ENCODE peak calls at places on chromosome 21, in four cellular contexts. G, J, Y and U are unnamed samples.

GRCh38 chr21:42666023-42666747 is 12.8 kb downstream of the PDE9A start:
- DNase-seq in G (no peak), J (no peak), Y (no peak), U (no peak)

GRCh38 chr21:37748351-37748750 is 167.9 kb downstream of the KCNJ6 start:
- DNase-seq in G (no peak), J (no peak), Y (no peak), U (no peak)

GRCh38 chr21:22490044-22490443 is 1491.8 kb downstream of the NCAM2 start:
- DNase-seq in G (no peak), J (no peak), Y (no peak), U (no peak)

GRCh38 chr21:42373181-42373907 is 7.0 kb upstream of the TFF1 start:
- DNase-seq in G (no peak), J (no peak), Y (no peak), U (no peak)

GRCh38 chr21:37445228-37445627 is 78.7 kb downstream of the DYRK1A start:
- DNase-seq in G (peak), J (no peak), Y (no peak), U (no peak)

GRCh38 chr21:26570203-26570602 is 2.9 kb downstream of the CYYR1 start:
- DNase-seq in G (no peak), J (no peak), Y (no peak), U (no peak)

GRCh38 chr21:38322551-38322950 is 65.8 kb downstream of the KCNJ15 start:
- DNase-seq in G (no peak), J (no peak), Y (peak), U (no peak)

GRCh38 chr21:9837946-9838801 is 683.2 kb upstream of the TPTE start:
- DNase-seq in G (no peak), J (no peak), Y (no peak), U (no peak)

GRCh38 chr21:46188226-46189212 is 4.3 kb upstream of the SPATC1L start:
- DNase-seq in G (peak), J (no peak), Y (peak), U (peak)

GRCh38 chr21:40049031-40049958 is 182.1 kb downstream of the PCP4 start:
- DNase-seq in G (no peak), J (peak), Y (peak), U (no peak)

GRCh38 chr21:36718951-36719501 is 20.1 kb downstream of the SIM2 start:
- DNase-seq in G (no peak), J (no peak), Y (no peak), U (no peak)

GRCh38 chr21:46038871-46039397 is 57.4 kb downstream of the COL6A1 start:
- DNase-seq in G (peak), J (no peak), Y (peak), U (peak)

GRCh38 chr21:26846036-26846931 is 1.1 kb upstream of the ADAMTS1 start:
- DNase-seq in G (peak), J (peak), Y (peak), U (peak)

GRCh38 chr21:42349420-42350075 is 1.2 kb downstream of the TFF2 start:
- DNase-seq in G (no peak), J (no peak), Y (no peak), U (no peak)

GRCh38 chr21:37484535-37485474 is 118.2 kb downstream of the DYRK1A start:
- DNase-seq in G (no peak), J (no peak), Y (no peak), U (no peak)

GRCh38 chr21:46059195-46059594 is 38.7 kb upstream of the COL6A2 start:
- DNase-seq in G (no peak), J (no peak), Y (no peak), U (no peak)

GRCh38 chr21:36209626-36210171 is 53.1 kb downstream of the DOP1B start:
- DNase-seq in G (peak), J (peak), Y (peak), U (peak)

GRCh38 chr21:42590431-42591131 is 62.8 kb upstream of the PDE9A start:
- DNase-seq in G (no peak), J (no peak), Y (no peak), U (no peak)

GRCh38 chr21:28018741-28019669 is 973.7 kb downstream of the LTN1 start:
- DNase-seq in G (no peak), J (peak), Y (no peak), U (no peak)
- TF ChIP-seq CTCF in G (no peak), J (peak), Y (peak), U (peak)

GRCh38 chr21:31064803-31065202 is 26.5 kb upstream of the KRTAP19-8 start:
- DNase-seq in G (no peak), J (no peak), Y (no peak), U (no peak)
- H3K4me3 ChIP-seq in G (no peak), J (no peak), Y (no peak), U (no peak)

GRCh38 chr21:15036189-15036588 is 28.6 kb downstream of the NRIP1 start:
- DNase-seq in G (no peak), J (no peak), Y (no peak), U (no peak)

GRCh38 chr21:15039607-15040299 is 25.0 kb downstream of the NRIP1 start:
- DNase-seq in G (no peak), J (no peak), Y (no peak), U (no peak)

GRCh38 chr21:15037894-15038293 is 26.9 kb downstream of the NRIP1 start:
- DNase-seq in G (no peak), J (no peak), Y (no peak), U (no peak)

GRCh38 chr21:15034126-15034848 is 30.5 kb downstream of the NRIP1 start:
- DNase-seq in G (peak), J (peak), Y (peak), U (no peak)

GRCh38 chr21:15037095-15037730 is 27.6 kb downstream of the NRIP1 start:
- DNase-seq in G (no peak), J (no peak), Y (no peak), U (no peak)
- TF ChIP-seq CTCF in G (no peak), J (no peak), Y (no peak), U (no peak)

GRCh38 chr21:29077651-29078090 is 4.2 kb upstream of the CCT8 start:
- DNase-seq in G (peak), J (no peak), Y (peak), U (no peak)
- H3K4me3 ChIP-seq in G (peak), J (no peak), Y (peak), U (peak)

DNA sequence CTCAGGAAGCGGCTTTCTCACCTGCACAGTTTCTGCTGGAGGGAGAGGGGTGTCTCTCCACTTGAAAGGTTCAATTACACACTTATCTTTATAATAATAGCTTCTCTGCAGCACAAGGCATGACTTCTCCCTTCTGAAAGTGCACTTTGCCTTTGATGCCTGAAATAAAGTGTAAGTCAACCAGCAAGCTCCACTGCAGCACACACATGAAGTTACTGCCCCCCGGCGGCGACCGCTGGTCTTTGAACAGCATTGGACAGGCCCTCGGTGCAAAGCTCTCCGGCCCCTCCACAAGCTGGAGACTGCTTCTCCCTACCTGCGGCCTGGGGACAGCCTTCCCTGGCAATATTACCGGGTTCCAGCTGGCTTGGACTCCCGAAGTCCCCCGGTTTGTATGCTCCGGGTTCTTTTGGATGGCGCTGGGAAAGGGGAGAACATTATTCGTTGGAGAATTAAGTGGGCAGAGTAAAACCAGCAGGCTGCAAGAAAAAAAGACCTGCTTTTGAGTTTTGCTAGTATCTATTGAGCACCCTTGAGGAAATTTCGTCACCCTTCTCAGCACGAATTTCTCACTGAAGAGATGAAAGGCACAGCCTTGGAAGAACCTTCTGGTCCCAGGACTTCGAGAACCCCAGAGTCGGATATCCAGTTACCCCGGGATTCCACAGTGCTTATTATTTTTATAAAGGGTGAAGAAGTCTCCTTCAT is 11.8 kb downstream of the RCAN1 start:
- DNase-seq in G (peak), J (peak), Y (peak), U (peak)
- TF ChIP-seq CTCF in G (peak), J (peak), Y (peak), U (peak)

GRCh38 chr21:31515253-31515652 is 144.2 kb upstream of the SOD1 start:
- DNase-seq in G (no peak), J (no peak), Y (no peak), U (no peak)
- H3K4me3 ChIP-seq in G (no peak), J (no peak), Y (no peak), U (no peak)

GRCh38 chr21:41321211-41321907 is 4.8 kb downstream of the FAM3B start:
- DNase-seq in G (no peak), J (no peak), Y (no peak), U (no peak)
- TF ChIP-seq CTCF in G (no peak), J (no peak), Y (no peak), U (no peak)

DNA sequence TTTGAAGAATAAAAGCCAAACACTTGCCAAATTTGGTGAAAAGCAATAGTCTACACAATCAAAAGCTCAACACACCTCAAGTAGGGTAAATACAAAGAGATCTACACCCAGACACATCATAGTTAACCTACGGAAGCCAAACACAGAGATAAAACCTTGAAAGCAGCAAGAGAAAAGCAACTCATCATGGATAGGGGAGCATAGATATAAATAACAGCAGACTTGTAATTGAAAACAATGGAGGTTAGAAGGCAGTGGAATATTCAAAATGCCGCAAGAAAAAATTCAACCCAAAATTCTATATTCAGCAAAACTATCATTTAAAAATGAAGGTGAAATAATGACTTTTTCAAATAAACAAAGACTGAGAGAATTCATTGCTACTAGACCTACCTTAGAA is 105.1 kb downstream of the ITSN1 start:
- DNase-seq in G (no peak), J (no peak), Y (no peak), U (no peak)
- H3K4me3 ChIP-seq in G (no peak), J (no peak), Y (no peak), U (no peak)

DNA sequence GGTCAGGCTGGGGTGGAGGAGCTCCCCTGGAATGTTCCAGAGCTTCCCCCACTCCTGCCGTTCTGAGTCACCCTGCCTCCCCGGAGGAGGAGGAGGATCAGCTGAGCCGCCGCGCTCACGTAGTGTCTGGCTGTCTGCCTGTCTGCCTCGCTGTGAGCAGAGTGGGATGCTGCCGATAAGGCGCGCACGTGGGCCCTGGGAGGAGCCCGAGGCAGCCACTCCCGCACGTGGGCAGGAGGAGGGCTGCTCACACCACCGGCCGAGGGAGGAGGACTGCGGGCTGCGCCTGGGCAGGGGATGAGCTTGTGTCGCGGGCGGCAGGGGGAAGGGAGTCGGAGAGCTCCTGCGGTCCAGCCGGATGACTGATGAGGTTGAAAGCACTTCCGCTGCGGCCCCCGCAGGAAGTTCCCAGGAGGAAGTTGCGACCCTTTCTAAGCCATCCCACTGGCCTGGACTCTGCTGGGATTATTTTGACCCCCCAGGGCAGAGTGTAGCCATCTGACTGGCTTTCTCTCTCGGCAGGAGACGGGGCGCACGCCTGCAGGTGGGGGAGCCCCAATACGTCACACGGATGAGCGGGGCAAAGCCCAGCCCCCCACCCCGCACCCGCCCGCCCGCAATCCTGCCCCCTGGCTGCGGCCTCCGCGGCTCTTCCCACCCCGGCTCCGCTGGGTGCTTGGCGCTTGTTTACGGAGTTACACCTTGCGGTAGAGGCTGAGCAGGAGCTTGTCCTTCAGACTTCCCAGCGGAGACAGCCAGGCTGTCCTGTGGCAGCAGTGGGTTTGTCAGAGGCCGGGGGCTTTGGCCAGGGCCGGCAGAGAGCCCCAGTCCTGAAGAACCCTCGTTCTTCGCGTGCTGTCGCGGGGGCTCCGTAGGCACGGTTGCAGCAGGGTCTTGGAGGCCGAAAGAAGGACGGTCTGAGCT is 9.8 kb downstream of the PDXK start:
- DNase-seq in G (peak), J (peak), Y (peak), U (peak)
- TF ChIP-seq CTCF in G (no peak), J (peak), Y (peak), U (peak)

DNA sequence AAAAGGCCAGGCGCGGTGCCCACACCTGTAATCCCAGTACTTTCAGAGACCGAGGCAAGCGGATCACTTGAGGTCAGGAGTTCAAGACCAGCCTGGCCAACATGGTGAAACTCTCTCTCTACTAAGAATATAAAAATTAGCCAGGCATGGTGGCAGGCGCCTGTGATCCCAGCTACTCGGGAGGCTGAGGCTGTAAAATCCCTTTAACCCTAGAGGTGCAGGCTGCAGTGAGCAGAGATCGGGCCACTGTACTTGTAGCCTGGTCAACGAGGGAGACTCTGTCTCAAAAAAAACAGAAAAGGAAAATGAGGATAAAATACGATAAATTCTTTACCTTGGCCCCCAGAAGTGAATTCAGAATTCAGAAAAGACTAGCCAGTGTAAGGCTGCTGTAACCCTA is 1.6 kb downstream of the TMEM50B start:
- DNase-seq in G (no peak), J (no peak), Y (no peak), U (no peak)
- H3K4me3 ChIP-seq in G (peak), J (peak), Y (peak), U (peak)